ENCODE peak calls at places on chromosomes 12 and 14, in four cellular contexts. L is RWPE1, M is SK-N-SH, V is fibroblast of lung. O is an unnamed sample.

GRCh38 chr12:68930178-68930577 is 2.8 kb downstream of the CPM start:
- DNase-seq in M (no peak), V (no peak), L (no peak), O (no peak)

GRCh38 chr12:46771268-46771837 is 54.4 kb downstream of the SLC38A4 start:
- DNase-seq in L (no peak), V (no peak), M (no peak), O (no peak)

GRCh38 chr12:57476162-57476992 is 3.3 kb downstream of the ARHGAP9 start:
- DNase-seq in V (no peak), M (no peak), L (no peak), O (peak)

GRCh38 chr14:100862277-100862676 is 36.4 kb downstream of the MEG3 start:
- DNase-seq in M (no peak), L (no peak), V (peak), O (no peak)

GRCh38 chr12:15788266-15789214 is 648 bp downstream of the EPS8 start:
- DNase-seq in M (no peak), L (peak), V (peak), O (no peak)

GRCh38 chr12:113468365-113469223 is 3.1 kb downstream of the LHX5 start:
- DNase-seq in M (peak), V (no peak), L (no peak), O (no peak)

GRCh38 chr12:117155278-117156060 is 34.8 kb downstream of the FBXO21 start:
- DNase-seq in M (peak), L (peak), V (peak), O (peak)

GRCh38 chr12:131990066-131990979 is 40.6 kb downstream of the EP400 start:
- DNase-seq in M (no peak), L (no peak), V (no peak), O (no peak)

GRCh38 chr12:6695313-6696045 is 5.1 kb downstream of the PIANP start:
- DNase-seq in V (no peak), L (no peak), M (no peak), O (no peak)

GRCh38 chr14:75803768-75804167 is 142.7 kb downstream of the TTLL5 start:
- DNase-seq in M (no peak), L (no peak), V (no peak), O (no peak)

GRCh38 chr12:21662122-21662792 is 4.6 kb upstream of the LDHB start:
- DNase-seq in M (no peak), L (no peak), V (no peak), O (no peak)

GRCh38 chr12:11499802-11500201 is 104.4 kb upstream of the PRB2 start:
- DNase-seq in L (no peak), M (no peak), V (no peak), O (no peak)

GRCh38 chr14:60649815-60650381 is 621 bp upstream of the SIX1 start:
- DNase-seq in V (peak), M (no peak), L (peak), O (no peak)